ENCODE peak calls at places on chromosomes 3 and 15, in seven cellular contexts. One of them, this sample, is unnamed.

GRCh38 chr3:58537412-58538301 is 667 bp upstream of the ACOX2 start:
- DNase-seq in heart left ventricle: no peak
- DNase-seq in breast epithelium: no peak
- DNase-seq in T-helper 9 cell: no peak
- DNase-seq in GM12878: no peak
- DNase-seq in fibroblast of villous mesenchyme: peak; percentile 47
- DNase-seq in memory B cell: no peak
- DNase-seq in this sample: no peak

GRCh38 chr15:63906266-63906584 is 72.5 kb upstream of the HERC1 start:
- DNase-seq in heart left ventricle: no peak
- DNase-seq in breast epithelium: no peak
- DNase-seq in T-helper 9 cell: no peak
- DNase-seq in GM12878: no peak
- DNase-seq in fibroblast of villous mesenchyme: no peak
- DNase-seq in memory B cell: no peak
- DNase-seq in this sample: no peak

GRCh38 chr3:45012577-45012976 is 13.5 kb upstream of the CLEC3B start:
- DNase-seq in heart left ventricle: no peak
- DNase-seq in breast epithelium: no peak
- DNase-seq in T-helper 9 cell: no peak
- DNase-seq in GM12878: no peak
- DNase-seq in fibroblast of villous mesenchyme: no peak
- DNase-seq in memory B cell: no peak
- DNase-seq in this sample: no peak

GRCh38 chr3:140472621-140473020 is 205.2 kb upstream of the TRIM42 start:
- DNase-seq in heart left ventricle: no peak
- DNase-seq in breast epithelium: no peak
- DNase-seq in T-helper 9 cell: no peak
- DNase-seq in GM12878: no peak
- DNase-seq in fibroblast of villous mesenchyme: no peak
- DNase-seq in memory B cell: no peak
- DNase-seq in this sample: no peak

GRCh38 chr3:71313844-71314243 is 269.7 kb downstream of the FOXP1 start:
- DNase-seq in heart left ventricle: no peak
- DNase-seq in breast epithelium: no peak
- DNase-seq in T-helper 9 cell: no peak
- DNase-seq in GM12878: no peak
- DNase-seq in fibroblast of villous mesenchyme: no peak
- DNase-seq in memory B cell: no peak
- DNase-seq in this sample: no peak

GRCh38 chr3:184145120-184145524 is 10.0 kb downstream of the EIF2B5 start:
- DNase-seq in heart left ventricle: no peak
- DNase-seq in breast epithelium: peak; percentile 53
- DNase-seq in T-helper 9 cell: no peak
- DNase-seq in GM12878: no peak
- DNase-seq in fibroblast of villous mesenchyme: peak; percentile 62
- DNase-seq in memory B cell: peak; percentile 25
- DNase-seq in this sample: peak; percentile 81

GRCh38 chr3:31596176-31596575 is 63.5 kb downstream of the STT3B start:
- DNase-seq in heart left ventricle: no peak
- DNase-seq in breast epithelium: no peak
- DNase-seq in T-helper 9 cell: no peak
- DNase-seq in GM12878: no peak
- DNase-seq in fibroblast of villous mesenchyme: no peak
- DNase-seq in memory B cell: no peak
- DNase-seq in this sample: no peak

GRCh38 chr3:188584162-188584529 is 430.2 kb downstream of the LPP start:
- DNase-seq in heart left ventricle: no peak
- DNase-seq in breast epithelium: no peak
- DNase-seq in T-helper 9 cell: no peak
- DNase-seq in GM12878: no peak
- DNase-seq in fibroblast of villous mesenchyme: peak; percentile 87
- DNase-seq in memory B cell: no peak
- DNase-seq in this sample: peak; percentile 20

GRCh38 chr3:64150527-64151238 is 74.6 kb downstream of the PRICKLE2 start:
- DNase-seq in heart left ventricle: peak; percentile 81
- DNase-seq in breast epithelium: peak; percentile 58
- DNase-seq in T-helper 9 cell: no peak
- DNase-seq in GM12878: no peak
- DNase-seq in fibroblast of villous mesenchyme: peak; percentile 99
- DNase-seq in memory B cell: no peak
- DNase-seq in this sample: peak; percentile 94

GRCh38 chr15:71651750-71652186 is 158.6 kb upstream of the NR2E3 start:
- DNase-seq in heart left ventricle: no peak
- DNase-seq in breast epithelium: no peak
- DNase-seq in T-helper 9 cell: no peak
- DNase-seq in GM12878: peak; percentile 12
- DNase-seq in fibroblast of villous mesenchyme: peak; percentile 84
- DNase-seq in memory B cell: no peak
- DNase-seq in this sample: peak; percentile 65

GRCh38 chr3:67377299-67377698 is 277.1 kb downstream of the SUCLG2 start:
- DNase-seq in heart left ventricle: no peak
- DNase-seq in breast epithelium: no peak
- DNase-seq in T-helper 9 cell: no peak
- DNase-seq in GM12878: no peak
- DNase-seq in fibroblast of villous mesenchyme: no peak
- DNase-seq in memory B cell: no peak
- DNase-seq in this sample: no peak

GRCh38 chr3:80998022-80998421 is 763.4 kb downstream of the GBE1 start:
- DNase-seq in heart left ventricle: no peak
- DNase-seq in breast epithelium: no peak
- DNase-seq in T-helper 9 cell: no peak
- DNase-seq in GM12878: no peak
- DNase-seq in fibroblast of villous mesenchyme: no peak
- DNase-seq in memory B cell: no peak
- DNase-seq in this sample: no peak

GRCh38 chr3:5210926-5211325 is 23.4 kb downstream of the EDEM1 start:
- DNase-seq in heart left ventricle: no peak
- DNase-seq in breast epithelium: no peak
- DNase-seq in T-helper 9 cell: no peak
- DNase-seq in GM12878: no peak
- DNase-seq in fibroblast of villous mesenchyme: no peak
- DNase-seq in memory B cell: no peak
- DNase-seq in this sample: peak; percentile 50

GRCh38 chr3:135929670-135930069 is 35.9 kb upstream of the PPP2R3A start:
- DNase-seq in heart left ventricle: no peak
- DNase-seq in breast epithelium: peak; percentile 71
- DNase-seq in T-helper 9 cell: no peak
- DNase-seq in GM12878: no peak
- DNase-seq in fibroblast of villous mesenchyme: peak; percentile 78
- DNase-seq in memory B cell: no peak
- DNase-seq in this sample: peak; percentile 38

GRCh38 chr3:138434875-138435772 is 708 bp downstream of the ESYT3 start:
- DNase-seq in heart left ventricle: no peak
- DNase-seq in breast epithelium: no peak
- DNase-seq in T-helper 9 cell: no peak
- DNase-seq in GM12878: no peak
- DNase-seq in fibroblast of villous mesenchyme: no peak
- DNase-seq in memory B cell: no peak
- DNase-seq in this sample: peak; percentile 35

GRCh38 chr3:70780790-70781189 is 468.4 kb upstream of the MDFIC2 start:
- DNase-seq in heart left ventricle: no peak
- DNase-seq in breast epithelium: no peak
- DNase-seq in T-helper 9 cell: no peak
- DNase-seq in GM12878: no peak
- DNase-seq in fibroblast of villous mesenchyme: no peak
- DNase-seq in memory B cell: no peak
- DNase-seq in this sample: no peak

GRCh38 chr3:181628384-181628783 is 83.3 kb upstream of the SOX2 start:
- DNase-seq in heart left ventricle: no peak
- DNase-seq in breast epithelium: no peak
- DNase-seq in T-helper 9 cell: no peak
- DNase-seq in GM12878: no peak
- DNase-seq in fibroblast of villous mesenchyme: no peak
- DNase-seq in memory B cell: no peak
- DNase-seq in this sample: no peak

GRCh38 chr15:81950841-81951414 is 94.9 kb downstream of the MEX3B start:
- DNase-seq in heart left ventricle: no peak
- DNase-seq in breast epithelium: no peak
- DNase-seq in T-helper 9 cell: no peak
- DNase-seq in GM12878: no peak
- DNase-seq in fibroblast of villous mesenchyme: no peak
- DNase-seq in memory B cell: no peak
- DNase-seq in this sample: peak; percentile 24

GRCh38 chr3:45760878-45761711 is 35.2 kb downstream of the SLC6A20 start:
- DNase-seq in heart left ventricle: peak; percentile 49
- DNase-seq in breast epithelium: peak; percentile 36
- DNase-seq in T-helper 9 cell: peak; percentile 18
- DNase-seq in GM12878: peak; percentile 5
- DNase-seq in fibroblast of villous mesenchyme: peak; percentile 75
- DNase-seq in memory B cell: peak; percentile 16
- DNase-seq in this sample: peak; percentile 83

GRCh38 chr3:186931487-186932280 is 1.4 kb downstream of the ST6GAL1 start:
- DNase-seq in heart left ventricle: peak; percentile 64
- DNase-seq in breast epithelium: peak; percentile 47
- DNase-seq in T-helper 9 cell: peak; percentile 63
- DNase-seq in GM12878: no peak
- DNase-seq in fibroblast of villous mesenchyme: peak; percentile 27
- DNase-seq in memory B cell: no peak
- DNase-seq in this sample: peak; percentile 79

GRCh38 chr3:186413615-186414415 is 51.8 kb upstream of the DGKG start:
- DNase-seq in heart left ventricle: peak; percentile 64
- DNase-seq in breast epithelium: peak; percentile 79
- DNase-seq in T-helper 9 cell: no peak
- DNase-seq in GM12878: peak; percentile 17
- DNase-seq in fibroblast of villous mesenchyme: no peak
- DNase-seq in memory B cell: peak; percentile 31
- DNase-seq in this sample: peak; percentile 47

GRCh38 chr15:99440551-99441426 is 125.0 kb upstream of the MEF2A start:
- DNase-seq in heart left ventricle: no peak
- DNase-seq in breast epithelium: peak; percentile 16
- DNase-seq in T-helper 9 cell: no peak
- DNase-seq in GM12878: no peak
- DNase-seq in fibroblast of villous mesenchyme: no peak
- DNase-seq in memory B cell: no peak
- DNase-seq in this sample: no peak

GRCh38 chr15:45093013-45093412 is 21.0 kb downstream of the DUOX2 start:
- DNase-seq in heart left ventricle: no peak
- DNase-seq in breast epithelium: no peak
- DNase-seq in T-helper 9 cell: no peak
- DNase-seq in GM12878: no peak
- DNase-seq in fibroblast of villous mesenchyme: no peak
- DNase-seq in memory B cell: no peak
- DNase-seq in this sample: no peak

GRCh38 chr3:29324180-29324651 is 43.3 kb downstream of the RBMS3 start:
- DNase-seq in heart left ventricle: peak; percentile 60
- DNase-seq in breast epithelium: no peak
- DNase-seq in T-helper 9 cell: no peak
- DNase-seq in GM12878: peak; percentile 84
- DNase-seq in fibroblast of villous mesenchyme: peak; percentile 55
- DNase-seq in memory B cell: no peak
- DNase-seq in this sample: peak; percentile 9

GRCh38 chr3:128950223-128950938 is 43.5 kb downstream of the CFAP92 start:
- DNase-seq in heart left ventricle: peak; percentile 41
- DNase-seq in breast epithelium: no peak
- DNase-seq in T-helper 9 cell: no peak
- DNase-seq in GM12878: no peak
- DNase-seq in fibroblast of villous mesenchyme: peak; percentile 36
- DNase-seq in memory B cell: no peak
- DNase-seq in this sample: peak; percentile 42

GRCh38 chr3:43998841-43999805 is 242.6 kb upstream of the TOPAZ1 start:
- DNase-seq in heart left ventricle: no peak
- DNase-seq in breast epithelium: no peak
- DNase-seq in T-helper 9 cell: no peak
- DNase-seq in GM12878: no peak
- DNase-seq in fibroblast of villous mesenchyme: peak; percentile 13
- DNase-seq in memory B cell: peak; percentile 13
- DNase-seq in this sample: peak; percentile 83

GRCh38 chr3:51681453-51681852 is 10.4 kb downstream of the TEX264 start:
- DNase-seq in heart left ventricle: peak; percentile 53
- DNase-seq in breast epithelium: no peak
- DNase-seq in T-helper 9 cell: peak; percentile 37
- DNase-seq in GM12878: no peak
- DNase-seq in fibroblast of villous mesenchyme: peak; percentile 11
- DNase-seq in memory B cell: no peak
- DNase-seq in this sample: no peak

GRCh38 chr3:40871411-40871810 is 327.9 kb upstream of the CTNNB1 start:
- DNase-seq in heart left ventricle: no peak
- DNase-seq in breast epithelium: no peak
- DNase-seq in T-helper 9 cell: no peak
- DNase-seq in GM12878: no peak
- DNase-seq in fibroblast of villous mesenchyme: no peak
- DNase-seq in memory B cell: no peak
- DNase-seq in this sample: no peak